ENCODE peak calls at places on chromosomes 13 and 19, in eight cellular contexts. A, K, Y, O, I, Z, M and X are unnamed samples.

GRCh38 chr13:76619631-76620030 is 266.6 kb downstream of the KCTD12 start:
- DNase-seq in K (no peak), I (no peak), Y (no peak), A (no peak), M (no peak), Z (no peak), O (no peak), X (no peak)

GRCh38 chr13:111249637-111250360 is 70.6 kb upstream of the TEX29 start:
- DNase-seq in A (no peak), Y (no peak), I (peak), O (no peak), M (no peak), K (no peak), Z (no peak), X (no peak)

GRCh38 chr13:76822691-76823267 is 63.4 kb downstream of the KCTD12 start:
- DNase-seq in M (no peak), Z (no peak), K (no peak), I (no peak), A (no peak), O (no peak), Y (peak), X (no peak)

GRCh38 chr13:33775339-33776108 is 42.4 kb upstream of the RFC3 start:
- DNase-seq in M (no peak), I (peak), K (no peak), Z (no peak), A (no peak), Y (no peak), O (no peak), X (no peak)

GRCh38 chr13:22017226-22017625 is 346.4 kb downstream of the FGF9 start:
- DNase-seq in A (no peak), K (no peak), I (no peak), Z (no peak), M (no peak), O (no peak), Y (no peak), X (no peak)

GRCh38 chr13:48334534-48335127 is 31.1 kb downstream of the RB1 start:
- DNase-seq in A (no peak), M (no peak), Z (no peak), Y (peak), O (peak), I (peak), K (no peak), X (peak)

GRCh38 chr13:78598382-78598781 is 5.0 kb downstream of the POU4F1 start:
- DNase-seq in A (no peak), M (no peak), Z (no peak), I (peak), O (no peak), K (no peak), Y (no peak), X (no peak)

GRCh38 chr13:51252954-51253531 is 30.8 kb downstream of the FAM124A start:
- DNase-seq in M (no peak), I (no peak), Z (no peak), Y (no peak), A (no peak), O (no peak), K (no peak), X (no peak)

GRCh38 chr13:51297556-51297955 is 41.9 kb upstream of the SERPINE3 start:
- DNase-seq in Y (no peak), I (no peak), K (no peak), Z (no peak), O (no peak), M (no peak), A (no peak), X (no peak)

GRCh38 chr19:18999016-18999758 is 34.1 kb downstream of the SUGP2 start:
- DNase-seq in M (peak), Z (peak), A (no peak), Y (peak), O (peak), I (no peak), K (no peak), X (peak)

GRCh38 chr19:10001899-10002298 is 8.4 kb downstream of the COL5A3 start:
- DNase-seq in M (no peak), A (peak), Z (no peak), I (peak), K (no peak), Y (peak), O (no peak), X (no peak)

GRCh38 chr13:45809810-45810394 is 41.7 kb downstream of the SIAH3 start:
- DNase-seq in Y (no peak), Z (no peak), K (no peak), M (no peak), I (no peak), O (no peak), A (no peak), X (no peak)

GRCh38 chr13:81017525-81018152 is 676.7 kb upstream of the SPRY2 start:
- DNase-seq in I (peak), Y (peak), O (peak), Z (no peak), K (no peak), A (no peak), M (no peak), X (peak)

GRCh38 chr19:38274734-38275133 is 10.4 kb downstream of the SPINT2 start:
- DNase-seq in A (peak), O (no peak), Y (no peak), Z (peak), K (no peak), I (no peak), M (no peak), X (no peak)

GRCh38 chr13:31731923-31732322 is 7.4 kb upstream of the RXFP2 start:
- DNase-seq in Z (no peak), Y (no peak), K (no peak), I (no peak), M (no peak), A (no peak), O (no peak), X (no peak)

GRCh38 chr19:5993516-5994406 is 15.8 kb upstream of the RANBP3 start:
- DNase-seq in M (no peak), Z (no peak), Y (peak), O (no peak), I (no peak), K (peak), A (peak), X (no peak)

GRCh38 chr13:80783926-80784325 is 443.0 kb upstream of the SPRY2 start:
- DNase-seq in I (peak), Z (no peak), A (no peak), Y (peak), M (no peak), K (no peak), O (no peak), X (peak)

GRCh38 chr13:47798906-47799305 is 202.2 kb downstream of the SUCLA2 start:
- DNase-seq in O (peak), A (no peak), Z (no peak), M (no peak), Y (peak), I (no peak), K (no peak), X (peak)

GRCh38 chr13:80345771-80346510 is 5.0 kb upstream of the SPRY2 start:
- DNase-seq in M (no peak), A (no peak), Y (no peak), I (no peak), K (no peak), O (no peak), Z (no peak), X (no peak)

GRCh38 chr19:45526143-45526542 is 18.9 kb downstream of the VASP start:
- DNase-seq in O (no peak), Y (peak), I (peak), A (peak), M (no peak), K (peak), Z (peak), X (no peak)

GRCh38 chr13:66612983-66613382 is 617.2 kb downstream of the PCDH9 start:
- DNase-seq in Y (no peak), I (peak), Z (no peak), O (no peak), K (no peak), A (no peak), M (no peak), X (no peak)

GRCh38 chr13:66617786-66618185 is 612.4 kb downstream of the PCDH9 start:
- DNase-seq in Z (no peak), I (no peak), K (no peak), M (no peak), A (no peak), O (no peak), Y (no peak), X (no peak)

GRCh38 chr13:66623129-66623528 is 607.0 kb downstream of the PCDH9 start:
- DNase-seq in I (no peak), M (no peak), K (no peak), Y (no peak), A (no peak), O (no peak), Z (no peak), X (no peak)

GRCh38 chr13:66624302-66624701 is 605.8 kb downstream of the PCDH9 start:
- DNase-seq in O (no peak), I (no peak), M (no peak), K (no peak), A (no peak), Y (no peak), Z (no peak), X (no peak)

DNA sequence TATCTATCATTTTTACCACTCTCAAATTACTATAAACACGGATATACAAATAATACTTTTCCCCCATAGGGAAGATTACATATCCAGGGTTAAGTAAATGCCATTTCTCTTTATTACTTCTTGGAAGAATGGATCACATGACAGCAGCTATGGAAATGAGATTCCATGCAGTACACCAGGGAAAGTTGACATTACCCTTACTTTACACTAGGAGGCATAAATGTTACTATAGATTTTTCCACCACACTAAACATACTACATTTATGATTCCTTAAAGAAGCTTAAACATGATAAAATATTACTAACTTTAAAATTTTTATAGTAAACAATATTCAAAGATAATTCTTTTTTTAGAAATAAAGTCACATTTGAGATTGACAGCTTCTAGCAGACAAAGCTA is 611.4 kb downstream of the PCDH9 start:
- DNase-seq in Z (no peak), O (peak), M (peak), Y (peak), I (peak), K (no peak), A (no peak), X (peak)
- TF ChIP-seq CTCF in Z (peak), O (peak), M (peak), Y (peak), I (peak), K (peak), A (peak), X (peak)

GRCh38 chr19:32831611-32832010 is 38.0 kb downstream of the SLC7A9 start:
- DNase-seq in I (no peak), A (no peak), M (no peak), O (no peak), K (no peak), Y (no peak), Z (no peak), X (no peak)

GRCh38 chr19:32829345-32829896 is 40.1 kb downstream of the SLC7A9 start:
- DNase-seq in M (no peak), O (no peak), Z (no peak), K (no peak), I (no peak), Y (no peak), A (no peak), X (no peak)

GRCh38 chr19:32830231-32831014 is 39.1 kb downstream of the SLC7A9 start:
- DNase-seq in O (peak), Y (peak), K (no peak), I (no peak), A (no peak), M (peak), Z (no peak), X (peak)

GRCh38 chr19:32828139-32828538 is 41.4 kb downstream of the SLC7A9 start:
- DNase-seq in K (no peak), M (no peak), A (no peak), Y (no peak), I (no peak), O (no peak), Z (no peak), X (no peak)

GRCh38 chr19:32828643-32829344 is 40.8 kb downstream of the SLC7A9 start:
- DNase-seq in I (no peak), O (no peak), Y (no peak), Z (no peak), K (no peak), A (no peak), M (no peak), X (no peak)
- H3K4me3 ChIP-seq in I (no peak), O (no peak), Y (no peak), Z (no peak), K (no peak), A (no peak), M (no peak), X (no peak)

GRCh38 chr19:20273376-20273775 is 106.4 kb downstream of the ZNF486 start:
- DNase-seq in A (no peak), I (no peak), M (no peak), O (no peak), K (no peak), Z (no peak), Y (no peak), X (no peak)

GRCh38 chr19:20279516-20279915 is 112.5 kb downstream of the ZNF486 start:
- DNase-seq in O (no peak), M (no peak), Z (peak), K (no peak), Y (no peak), I (no peak), A (no peak), X (no peak)

GRCh38 chr19:20276011-20276738 is 109.2 kb downstream of the ZNF486 start:
- DNase-seq in A (no peak), Z (no peak), Y (no peak), M (no peak), O (no peak), K (no peak), I (no peak), X (no peak)

GRCh38 chr19:20273951-20274578 is 107.1 kb downstream of the ZNF486 start:
- DNase-seq in A (no peak), K (no peak), O (no peak), Y (no peak), I (no peak), M (no peak), Z (no peak), X (no peak)

GRCh38 chr19:20278342-20278741 is 111.3 kb downstream of the ZNF486 start:
- DNase-seq in A (no peak), Z (no peak), K (no peak), Y (no peak), O (peak), M (no peak), I (peak), X (no peak)
- TF ChIP-seq CTCF in A (no peak), Z (no peak), K (no peak), Y (no peak), O (no peak), M (no peak), I (peak), X (no peak)

GRCh38 chr13:27007166-27007565 is 164.4 kb downstream of the USP12 start:
- DNase-seq in Z (peak), Y (no peak), K (no peak), A (no peak), M (no peak), I (peak), O (no peak), X (no peak)
- H3K4me3 ChIP-seq in Z (peak), Y (peak), K (peak), A (peak), M (peak), I (peak), O (peak), X (peak)

GRCh38 chr19:48992571-48993174 is 436 bp downstream of the GYS1 start:
- DNase-seq in A (no peak), Z (no peak), K (peak), M (no peak), I (no peak), Y (no peak), O (no peak), X (no peak)
- TF ChIP-seq CTCF in A (no peak), Z (no peak), K (no peak), M (no peak), I (no peak), Y (no peak), O (no peak), X (no peak)

DNA sequence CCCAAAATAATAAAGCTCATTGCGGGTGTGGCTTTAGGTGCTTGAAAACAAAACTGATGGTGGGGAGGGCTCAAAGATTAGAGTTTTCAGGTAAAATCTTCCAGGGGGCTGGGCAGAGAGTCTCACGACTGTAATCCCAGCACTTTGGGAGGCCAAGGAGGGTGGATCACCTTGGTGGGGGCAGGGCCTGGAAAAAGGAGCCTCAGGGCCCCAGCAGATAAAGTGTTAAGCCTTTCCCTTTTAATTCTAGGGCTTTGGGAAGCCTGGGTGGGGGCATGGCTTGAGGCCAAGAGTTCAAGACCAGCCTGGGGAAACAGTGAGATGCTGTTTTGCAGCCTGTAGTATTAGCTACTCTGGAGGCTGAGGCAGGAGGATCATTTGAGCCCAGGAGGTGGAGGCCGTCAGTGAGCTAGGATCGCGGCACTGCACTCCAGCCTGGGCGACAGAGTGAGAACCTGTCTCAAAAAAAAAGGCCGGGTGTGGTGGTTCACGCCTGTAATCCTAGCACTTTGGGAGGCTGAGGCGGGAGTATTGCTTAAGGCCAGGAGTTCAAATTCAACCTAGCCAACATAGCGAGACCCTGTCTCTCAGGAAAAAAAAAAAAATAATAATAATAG is 1.7 kb downstream of the IRGQ start:
- DNase-seq in Y (no peak), A (no peak), I (no peak), Z (no peak), O (no peak), K (no peak), M (no peak), X (no peak)
- H3K4me3 ChIP-seq in Y (peak), A (peak), I (peak), Z (peak), O (peak), K (peak), M (peak), X (peak)

GRCh38 chr13:39048806-39049205 is 10.6 kb downstream of the NHLRC3 start:
- DNase-seq in K (no peak), A (no peak), I (no peak), O (no peak), Z (no peak), M (no peak), Y (no peak), X (no peak)

GRCh38 chr13:39044536-39044935 is 6.3 kb downstream of the NHLRC3 start:
- DNase-seq in Z (no peak), O (no peak), K (no peak), I (no peak), Y (no peak), M (no peak), A (no peak), X (no peak)

GRCh38 chr13:39051157-39051556 is 12.9 kb downstream of the NHLRC3 start:
- DNase-seq in Z (no peak), Y (peak), M (no peak), A (no peak), I (peak), O (no peak), K (no peak), X (peak)

GRCh38 chr13:39049274-39049673 is 11.0 kb downstream of the NHLRC3 start:
- DNase-seq in I (no peak), Z (no peak), M (no peak), A (no peak), O (no peak), K (no peak), Y (no peak), X (no peak)

GRCh38 chr13:39047560-39047959 is 9.3 kb downstream of the NHLRC3 start:
- DNase-seq in K (no peak), Z (peak), M (no peak), Y (no peak), A (no peak), I (peak), O (no peak), X (no peak)
- TF ChIP-seq CTCF in K (peak), Z (peak), M (peak), Y (peak), A (no peak), I (peak), O (peak), X (peak)

GRCh38 chr19:51370230-51370629 is 1.4 kb upstream of the CLDND2 start:
- DNase-seq in K (no peak), A (no peak), I (no peak), Z (no peak), O (no peak), M (no peak), Y (no peak), X (no peak)

GRCh38 chr19:51375504-51376221 is 3.2 kb upstream of the NKG7 start:
- DNase-seq in Z (no peak), M (no peak), A (no peak), I (no peak), Y (no peak), O (no peak), K (no peak), X (no peak)

GRCh38 chr19:51372021-51372648 is 319 bp downstream of the NKG7 start:
- DNase-seq in Z (no peak), O (no peak), A (no peak), I (no peak), K (no peak), Y (no peak), M (no peak), X (no peak)

GRCh38 chr19:51371186-51371690 is 1.2 kb downstream of the NKG7 start:
- DNase-seq in Y (no peak), K (no peak), O (no peak), M (no peak), I (no peak), A (no peak), Z (no peak), X (no peak)

GRCh38 chr19:51372649-51373504 is at the start of gene NKG7:
- DNase-seq in I (no peak), Z (no peak), K (no peak), O (no peak), A (no peak), M (no peak), Y (no peak), X (no peak)
- H3K4me3 ChIP-seq in I (no peak), Z (no peak), K (peak), O (no peak), A (no peak), M (no peak), Y (no peak), X (no peak)